ENCODE peak calls at places on chromosomes 12 and 14, in four cellular contexts. One of them, this sample, is unnamed.

GRCh38 chr12:113198286-113198685 is 12.8 kb downstream of the RITA1 start:
- DNase-seq in K562: no peak
- DNase-seq in HepG2: no peak
- DNase-seq in GM12878: no peak
- DNase-seq in this sample: no peak

GRCh38 chr14:91511014-91511466 is 930 bp upstream of the PPP4R3A start:
- DNase-seq in K562: no peak
- DNase-seq in GM12878: no peak
- DNase-seq in HepG2: peak
- DNase-seq in this sample: no peak

GRCh38 chr14:35534884-35535793 is 1.2 kb downstream of the INSM2 start:
- DNase-seq in GM12878: no peak
- DNase-seq in K562: peak
- DNase-seq in HepG2: peak
- DNase-seq in this sample: peak

GRCh38 chr14:69620211-69620611 is 8.8 kb downstream of the SUSD6 start:
- DNase-seq in HepG2: no peak
- DNase-seq in GM12878: no peak
- DNase-seq in K562: no peak
- DNase-seq in this sample: no peak

GRCh38 chr12:124678421-124678893 is 111.0 kb upstream of the NCOR2 start:
- DNase-seq in GM12878: no peak
- DNase-seq in K562: no peak
- DNase-seq in HepG2: no peak
- DNase-seq in this sample: no peak

GRCh38 chr12:89862511-89863331 is 154.1 kb upstream of the ATP2B1 start:
- DNase-seq in GM12878: peak
- DNase-seq in HepG2: no peak
- DNase-seq in K562: no peak
- DNase-seq in this sample: no peak

GRCh38 chr12:72982351-72982750 is 710.2 kb downstream of the TRHDE start:
- DNase-seq in K562: no peak
- DNase-seq in GM12878: no peak
- DNase-seq in HepG2: no peak
- DNase-seq in this sample: no peak

GRCh38 chr14:62162998-62163589 is 400.9 kb downstream of the SNAPC1 start:
- DNase-seq in GM12878: no peak
- DNase-seq in K562: peak
- DNase-seq in HepG2: peak
- DNase-seq in this sample: peak

GRCh38 chr12:13038491-13039161 is 5.6 kb upstream of the FAM234B start:
- DNase-seq in K562: no peak
- DNase-seq in GM12878: no peak
- DNase-seq in HepG2: no peak
- DNase-seq in this sample: no peak

GRCh38 chr14:56759633-56760032 is 50.6 kb downstream of the OTX2 start:
- DNase-seq in HepG2: no peak
- DNase-seq in K562: no peak
- DNase-seq in GM12878: no peak
- DNase-seq in this sample: no peak

GRCh38 chr12:109497675-109498074 is 20.2 kb downstream of the UBE3B start:
- DNase-seq in K562: no peak
- DNase-seq in GM12878: no peak
- DNase-seq in HepG2: no peak
- DNase-seq in this sample: no peak

GRCh38 chr12:6207254-6207942 is 7.2 kb downstream of the CD9 start:
- DNase-seq in HepG2: no peak
- DNase-seq in K562: no peak
- DNase-seq in GM12878: no peak
- DNase-seq in this sample: no peak

GRCh38 chr12:48106574-48107251 is 834 bp upstream of the SENP1 start:
- DNase-seq in K562: no peak
- DNase-seq in HepG2: no peak
- DNase-seq in GM12878: no peak
- DNase-seq in this sample: no peak

GRCh38 chr12:124829008-124829707 is 34.5 kb downstream of the SCARB1 start:
- DNase-seq in K562: peak
- DNase-seq in HepG2: peak
- DNase-seq in GM12878: no peak
- DNase-seq in this sample: no peak

GRCh38 chr12:52189376-52190174 is 2.2 kb downstream of the KRT80 start:
- DNase-seq in K562: no peak
- DNase-seq in HepG2: no peak
- DNase-seq in GM12878: no peak
- DNase-seq in this sample: no peak

GRCh38 chr12:52190860-52191729 is 719 bp downstream of the KRT80 start:
- DNase-seq in HepG2: no peak
- DNase-seq in K562: no peak
- DNase-seq in GM12878: no peak
- DNase-seq in this sample: no peak

GRCh38 chr12:52195065-52195730 is 3.4 kb upstream of the KRT80 start:
- DNase-seq in HepG2: no peak
- DNase-seq in K562: peak
- DNase-seq in GM12878: no peak
- DNase-seq in this sample: no peak

GRCh38 chr12:52193991-52194390 is 2.2 kb upstream of the KRT80 start:
- DNase-seq in HepG2: no peak
- DNase-seq in GM12878: no peak
- DNase-seq in K562: no peak
- DNase-seq in this sample: no peak

GRCh38 chr12:52191841-52192791 is at the start of gene KRT80:
- DNase-seq in K562: no peak
- DNase-seq in HepG2: peak
- DNase-seq in GM12878: no peak
- DNase-seq in this sample: no peak
- TF ChIP-seq BHLHE40 in K562: no peak
- TF ChIP-seq BHLHE40 in HepG2: no peak
- TF ChIP-seq BHLHE40 in GM12878: no peak
- TF ChIP-seq BHLHE40 in this sample: no peak

GRCh38 chr12:103050273-103050672 is 92.8 kb downstream of the ASCL1 start:
- DNase-seq in GM12878: no peak
- DNase-seq in K562: no peak
- DNase-seq in HepG2: no peak
- DNase-seq in this sample: no peak
- TF ChIP-seq SP1 in GM12878: no peak
- TF ChIP-seq SP1 in K562: no peak
- TF ChIP-seq SP1 in HepG2: no peak
- TF ChIP-seq SP1 in this sample: no peak

GRCh38 chr12:26471560-26471959 is 276.2 kb downstream of the SSPN start:
- DNase-seq in HepG2: no peak
- DNase-seq in K562: no peak
- DNase-seq in GM12878: peak
- DNase-seq in this sample: no peak
- TF ChIP-seq BHLHE40 in HepG2: no peak
- TF ChIP-seq BHLHE40 in K562: no peak
- TF ChIP-seq BHLHE40 in GM12878: peak
- TF ChIP-seq BHLHE40 in this sample: no peak

DNA sequence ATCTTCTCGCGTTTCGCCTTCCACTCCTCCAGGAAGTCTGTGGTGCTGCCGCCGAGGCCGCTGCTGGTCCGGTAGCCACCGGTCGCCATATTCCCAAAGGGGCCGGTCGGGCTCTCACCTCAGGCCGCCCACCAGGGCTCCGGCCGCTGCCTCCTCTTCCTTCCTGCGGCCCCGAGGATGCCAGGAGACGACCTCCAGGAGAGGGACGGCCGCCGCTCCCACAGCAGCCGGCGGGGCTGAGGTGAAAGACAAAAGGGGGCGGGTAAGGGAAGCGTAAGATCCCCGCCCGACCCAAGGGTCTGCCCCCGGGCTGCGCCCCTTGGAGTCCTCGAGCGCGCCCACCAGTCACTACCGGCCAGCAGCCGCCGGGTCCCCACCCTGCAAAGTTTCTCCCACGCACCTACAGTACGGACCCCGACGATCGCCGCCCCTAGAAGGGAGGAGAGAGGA is 583 bp downstream of the PAWR start:
- DNase-seq in HepG2: peak
- DNase-seq in K562: no peak
- DNase-seq in GM12878: no peak
- DNase-seq in this sample: peak
- TF ChIP-seq SP1 in HepG2: no peak
- TF ChIP-seq SP1 in K562: no peak
- TF ChIP-seq SP1 in GM12878: no peak
- TF ChIP-seq SP1 in this sample: no peak

GRCh38 chr12:130707571-130707891 is 8.6 kb downstream of the RIMBP2 start:
- DNase-seq in K562: no peak
- DNase-seq in GM12878: no peak
- DNase-seq in HepG2: no peak
- DNase-seq in this sample: no peak

GRCh38 chr12:130705174-130705880 is 10.8 kb downstream of the RIMBP2 start:
- DNase-seq in GM12878: no peak
- DNase-seq in K562: no peak
- DNase-seq in HepG2: no peak
- DNase-seq in this sample: no peak

GRCh38 chr12:130704606-130705005 is 11.5 kb downstream of the RIMBP2 start:
- DNase-seq in HepG2: no peak
- DNase-seq in GM12878: no peak
- DNase-seq in K562: no peak
- DNase-seq in this sample: no peak

GRCh38 chr12:130706885-130707570 is 9.1 kb downstream of the RIMBP2 start:
- DNase-seq in HepG2: no peak
- DNase-seq in K562: no peak
- DNase-seq in GM12878: no peak
- DNase-seq in this sample: no peak

GRCh38 chr12:130706311-130706710 is 9.8 kb downstream of the RIMBP2 start:
- DNase-seq in K562: no peak
- DNase-seq in GM12878: no peak
- DNase-seq in HepG2: no peak
- DNase-seq in this sample: no peak
- TF ChIP-seq BHLHE40 in K562: no peak
- TF ChIP-seq BHLHE40 in GM12878: no peak
- TF ChIP-seq BHLHE40 in HepG2: no peak
- TF ChIP-seq BHLHE40 in this sample: no peak

DNA sequence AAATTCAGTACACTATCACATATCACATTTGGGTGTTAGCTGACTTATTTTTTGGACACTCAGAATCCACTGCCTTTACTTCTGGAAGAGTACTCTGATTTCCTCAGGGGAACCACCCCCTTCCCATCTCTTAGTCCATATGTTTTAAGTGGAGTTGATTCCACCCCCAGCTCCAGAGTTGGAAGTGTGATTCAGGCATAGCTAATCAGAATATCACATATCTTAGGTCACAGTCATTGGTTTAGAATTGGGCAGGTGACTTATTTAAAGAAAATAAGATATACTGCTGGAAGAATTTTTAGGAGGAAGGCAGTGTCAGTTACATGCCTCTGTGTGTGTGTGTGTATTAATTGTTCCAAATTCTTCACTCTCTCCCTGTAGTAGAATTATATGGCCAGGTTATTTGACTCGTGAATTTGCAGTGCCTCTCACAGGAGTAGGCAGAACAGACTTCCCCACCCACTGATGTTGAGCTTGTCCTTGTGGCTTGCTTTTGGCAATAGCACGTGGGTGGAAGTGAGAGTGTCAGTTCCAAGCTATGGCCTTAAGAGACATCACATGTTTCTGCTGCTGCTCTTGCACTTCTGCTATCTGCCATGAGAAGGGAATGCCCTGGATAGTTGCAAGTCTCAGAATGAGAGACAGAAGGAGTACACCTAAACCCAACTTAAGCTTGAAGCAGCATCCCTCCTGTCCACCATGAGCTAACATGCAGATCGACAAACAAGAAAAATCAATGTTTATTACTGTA is 6.4 kb upstream of the GAS2L3 start:
- DNase-seq in GM12878: peak
- DNase-seq in HepG2: no peak
- DNase-seq in K562: no peak
- DNase-seq in this sample: no peak
- TF ChIP-seq SP1 in GM12878: no peak
- TF ChIP-seq SP1 in HepG2: no peak
- TF ChIP-seq SP1 in K562: no peak
- TF ChIP-seq SP1 in this sample: no peak

GRCh38 chr14:99966436-99966835 is 98.8 kb upstream of the EVL start:
- DNase-seq in GM12878: no peak
- DNase-seq in HepG2: no peak
- DNase-seq in K562: no peak
- DNase-seq in this sample: no peak
- TF ChIP-seq BHLHE40 in GM12878: no peak
- TF ChIP-seq BHLHE40 in HepG2: no peak
- TF ChIP-seq BHLHE40 in K562: no peak
- TF ChIP-seq BHLHE40 in this sample: no peak

DNA sequence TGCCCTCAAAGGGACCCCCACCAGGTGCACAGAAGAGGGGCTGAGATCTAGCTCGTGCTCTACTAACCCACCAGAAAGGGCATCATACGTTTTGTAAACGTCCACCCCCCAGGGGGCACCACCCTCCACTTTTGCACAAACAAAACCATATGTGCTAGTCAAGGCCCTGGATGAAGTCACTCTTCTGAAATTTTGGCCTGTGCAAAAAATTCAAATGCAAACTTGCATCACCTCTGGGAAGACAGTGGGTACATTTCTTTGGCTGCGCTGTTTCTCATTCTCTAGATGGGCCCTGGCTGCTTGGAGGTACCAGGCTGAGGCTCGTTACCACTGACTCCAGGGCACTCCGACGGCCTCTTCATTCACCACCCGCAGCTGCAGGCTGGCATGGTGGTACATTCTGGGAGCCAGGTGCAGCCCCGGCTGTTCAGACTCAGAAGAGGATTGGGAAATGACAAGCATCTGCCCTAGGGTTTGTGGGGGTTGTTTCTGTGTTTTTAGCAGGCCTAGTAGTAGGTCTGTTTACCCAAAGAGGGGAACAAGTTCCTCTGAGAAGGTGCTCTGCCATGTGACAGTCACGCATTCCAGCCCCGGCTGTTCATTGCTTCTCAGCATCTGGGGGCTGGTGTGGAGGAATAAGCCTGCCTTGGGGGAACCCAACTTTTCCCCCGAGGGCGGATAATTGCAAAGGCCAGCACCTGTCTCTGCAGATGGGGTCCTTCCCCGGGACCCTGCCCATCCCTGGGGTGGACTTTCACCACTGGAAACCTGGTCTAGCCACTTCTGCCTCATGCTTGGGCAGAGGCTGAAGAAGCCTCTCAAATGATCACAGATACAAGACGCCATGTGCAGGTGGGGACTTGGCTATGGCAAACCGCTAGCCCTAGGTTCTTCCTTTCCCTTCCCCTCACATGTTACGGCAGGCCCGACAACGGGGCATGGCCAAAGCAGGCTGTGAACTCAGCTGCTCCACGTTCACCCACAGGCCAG is 147.6 kb downstream of the DPF3 start:
- DNase-seq in K562: no peak
- DNase-seq in HepG2: no peak
- DNase-seq in GM12878: no peak
- DNase-seq in this sample: no peak
- TF ChIP-seq SP1 in K562: no peak
- TF ChIP-seq SP1 in HepG2: no peak
- TF ChIP-seq SP1 in GM12878: no peak
- TF ChIP-seq SP1 in this sample: no peak

This sample was measured in HEK293T.